ENCODE peak calls at places on chromosomes 11 and 22, in five cellular contexts. F is skeletal muscle cell; Z is T47D; V is stimulated activated effector memory CD8-positive, alpha-beta T cell treated with anti-CD3 and anti-CD28 coated beads, Interleukin-12 subunit alpha, Interleukin-12 subunit beta, amount 100 ng/mL, for 72 hours; X is RPMI7951. E is an unnamed sample.
A peak's percentile ranks its signal among the peaks of the same experiment; 100 is the strongest.

GRCh38 chr22:19852177-19852781 is 2.4 kb downstream of the GNB1L start:
- DNase-seq in F (no peak), Z (no peak), V (peak; percentile 46), X (no peak), E (no peak)

GRCh38 chr22:43828711-43829447 is 16.8 kb upstream of the EFCAB6 start:
- DNase-seq in F (peak; percentile 63), Z (no peak), V (no peak), X (peak; percentile 18), E (no peak)

GRCh38 chr11:40274017-40274416 is 1185.4 kb downstream of the LRRC4C start:
- DNase-seq in F (peak; percentile 0), Z (no peak), V (no peak), X (peak; percentile 3), E (no peak)

GRCh38 chr11:2446590-2447252 is 1.9 kb downstream of the KCNQ1 start:
- DNase-seq in F (no peak), Z (no peak), V (no peak), X (no peak), E (no peak)

GRCh38 chr11:113255096-113255495 is 59.3 kb upstream of the TTC12 start:
- DNase-seq in F (no peak), Z (no peak), V (no peak), X (peak; percentile 30), E (no peak)

GRCh38 chr22:23163665-23164064 is 16.6 kb upstream of the BCR start:
- DNase-seq in F (no peak), Z (no peak), V (no peak), X (no peak), E (no peak)

GRCh38 chr11:32435947-32436750 is 810 bp upstream of the WT1 start:
- DNase-seq in F (no peak), Z (no peak), V (peak; percentile 50), X (peak; percentile 57), E (no peak)

GRCh38 chr11:120134931-120135228 is 3.0 kb downstream of the TRIM29 start:
- DNase-seq in F (no peak), Z (no peak), V (no peak), X (no peak), E (no peak)

GRCh38 chr11:69000831-69001245 is 12.2 kb downstream of the MRGPRF start:
- DNase-seq in F (no peak), Z (peak; percentile 64), V (no peak), X (peak; percentile 81), E (peak; percentile 62)

GRCh38 chr11:95788921-95789505 is 569 bp downstream of the FAM76B start:
- DNase-seq in F (no peak), Z (peak; percentile 5), V (no peak), X (peak; percentile 53), E (no peak)

GRCh38 chr11:123509737-123510578 is 79.9 kb downstream of the GRAMD1B start:
- DNase-seq in F (peak; percentile 63), Z (no peak), V (no peak), X (no peak), E (peak; percentile 33)

GRCh38 chr22:45225732-45226560 is 14.7 kb downstream of the KIAA0930 start:
- DNase-seq in F (no peak), Z (no peak), V (no peak), X (no peak), E (no peak)